ENCODE peak calls at places on chromosome 12, in six cellular contexts. D, V, T, G, F and R are unnamed samples.

GRCh38 chr12:68559984-68560822 is 50.5 kb upstream of the RAP1B start:
- DNase-seq in D (no peak), V (peak), T (no peak), G (peak), F (peak), R (no peak)

GRCh38 chr12:8662592-8662991 is at the start of gene MFAP5:
- DNase-seq in D (no peak), V (peak), T (no peak), G (no peak), F (peak), R (no peak)

GRCh38 chr12:40222247-40222646 is 2.5 kb upstream of the LRRK2 start:
- DNase-seq in D (no peak), V (no peak), T (no peak), G (peak), F (no peak), R (no peak)

GRCh38 chr12:125023065-125023464 is 29.6 kb downstream of the BRI3BP start:
- DNase-seq in D (no peak), V (no peak), T (no peak), G (no peak), F (no peak), R (no peak)

GRCh38 chr12:53052419-53053222 is 2.8 kb downstream of the TNS2 start:
- DNase-seq in D (no peak), V (no peak), T (no peak), G (peak), F (peak), R (no peak)

GRCh38 chr12:98419795-98420402 is 95.5 kb upstream of the TMPO start:
- DNase-seq in D (no peak), V (no peak), T (no peak), G (no peak), F (no peak), R (no peak)

GRCh38 chr12:92745874-92746553 is 43.2 kb downstream of the PLEKHG7 start:
- DNase-seq in D (no peak), V (no peak), T (no peak), G (peak), F (peak), R (no peak)

GRCh38 chr12:77120695-77121094 is 55.3 kb upstream of the E2F7 start:
- DNase-seq in D (no peak), V (no peak), T (no peak), G (peak), F (no peak), R (no peak)

GRCh38 chr12:116376354-116377193 is 99.1 kb upstream of the MED13L start:
- DNase-seq in D (no peak), V (no peak), T (no peak), G (peak), F (no peak), R (no peak)

GRCh38 chr12:52865090-52865944 is 16.5 kb upstream of the KRT78 start:
- DNase-seq in D (peak), V (peak), T (no peak), G (peak), F (peak), R (peak)

GRCh38 chr12:32270818-32271710 is 128.3 kb upstream of the FGD4 start:
- DNase-seq in D (no peak), V (peak), T (no peak), G (peak), F (no peak), R (no peak)

GRCh38 chr12:77943466-77943865 is 112.8 kb downstream of the NAV3 start:
- DNase-seq in D (no peak), V (no peak), T (no peak), G (peak), F (no peak), R (no peak)

GRCh38 chr12:117646595-117646994 is 285.2 kb upstream of the NOS1 start:
- DNase-seq in D (peak), V (peak), T (no peak), G (no peak), F (no peak), R (no peak)

GRCh38 chr12:13038491-13039161 is 5.6 kb upstream of the FAM234B start:
- DNase-seq in D (no peak), V (no peak), T (no peak), G (peak), F (no peak), R (no peak)

GRCh38 chr12:124779161-124780141 is 84.2 kb downstream of the SCARB1 start:
- DNase-seq in D (no peak), V (no peak), T (peak), G (peak), F (no peak), R (no peak)

GRCh38 chr12:39010406-39010805 is 105.0 kb upstream of the CPNE8 start:
- DNase-seq in D (no peak), V (no peak), T (no peak), G (no peak), F (no peak), R (no peak)

GRCh38 chr12:106248177-106248848 is 493 bp upstream of the CKAP4 start:
- DNase-seq in D (peak), V (peak), T (peak), G (peak), F (peak), R (peak)

GRCh38 chr12:122322501-122322900 is 56.2 kb upstream of the VPS33A start:
- DNase-seq in D (no peak), V (no peak), T (no peak), G (peak), F (no peak), R (no peak)

GRCh38 chr12:49974231-49974675 is 1.5 kb downstream of the AQP6 start:
- DNase-seq in D (peak), V (peak), T (no peak), G (peak), F (peak), R (no peak)

GRCh38 chr12:5088586-5089264 is 45.0 kb downstream of the KCNA5 start:
- DNase-seq in D (no peak), V (no peak), T (no peak), G (peak), F (no peak), R (no peak)

GRCh38 chr12:15904378-15904920 is 6.7 kb upstream of the DERA start:
- DNase-seq in D (no peak), V (no peak), T (no peak), G (no peak), F (no peak), R (no peak)

GRCh38 chr12:79069009-79069408 is 204.4 kb downstream of the SYT1 start:
- DNase-seq in D (no peak), V (no peak), T (no peak), G (no peak), F (no peak), R (no peak)

GRCh38 chr12:109291531-109292341 is 17.3 kb downstream of the FOXN4 start:
- DNase-seq in D (peak), V (peak), T (no peak), G (peak), F (peak), R (peak)

GRCh38 chr12:130831876-130832405 is 7.1 kb downstream of the STX2 start:
- DNase-seq in D (no peak), V (no peak), T (no peak), G (no peak), F (no peak), R (no peak)

DNA sequence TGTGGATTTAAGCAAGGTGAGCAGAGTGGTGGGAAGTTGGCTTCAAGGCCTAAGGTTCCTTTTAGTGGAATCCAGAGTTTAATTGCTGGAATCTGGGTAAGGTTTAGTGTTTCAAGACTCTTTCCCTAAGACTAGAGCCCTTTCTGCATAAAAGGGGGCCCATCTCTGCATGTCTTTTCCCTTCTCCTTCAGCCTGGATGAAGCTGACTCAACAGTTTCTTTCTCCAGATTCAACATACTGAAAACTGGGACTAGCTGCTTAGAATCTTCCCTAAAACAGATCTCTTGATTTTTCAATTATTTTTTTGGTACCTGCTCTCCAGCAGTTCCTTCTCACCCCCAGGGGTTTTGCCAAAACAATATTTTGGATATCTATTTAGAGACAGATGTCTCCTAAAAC is 34.0 kb downstream of the SLC4A8 start:
- DNase-seq in D (no peak), V (no peak), T (no peak), G (no peak), F (no peak), R (no peak)
- TF ChIP-seq CTCF in D (no peak), V (no peak), T (no peak), G (no peak), F (no peak), R (no peak)

GRCh38 chr12:114858388-114859146 is 174.6 kb upstream of the TBX3 start:
- DNase-seq in D (peak), V (no peak), T (no peak), G (no peak), F (no peak), R (no peak)
- TF ChIP-seq CTCF in D (peak), V (peak), T (no peak), G (peak), F (no peak), R (peak)

GRCh38 chr12:104285740-104286537 is 17.6 kb upstream of the EID3 start:
- DNase-seq in D (no peak), V (no peak), T (no peak), G (no peak), F (no peak), R (no peak)

GRCh38 chr12:104290855-104291254 is 12.7 kb upstream of the EID3 start:
- DNase-seq in D (no peak), V (no peak), T (no peak), G (no peak), F (no peak), R (no peak)

GRCh38 chr12:104290320-104290719 is 13.2 kb upstream of the EID3 start:
- DNase-seq in D (no peak), V (no peak), T (no peak), G (no peak), F (no peak), R (no peak)

GRCh38 chr12:104286538-104287482 is 16.7 kb upstream of the EID3 start:
- DNase-seq in D (peak), V (peak), T (peak), G (peak), F (peak), R (peak)

GRCh38 chr12:104288635-104289258 is 14.8 kb upstream of the EID3 start:
- DNase-seq in D (peak), V (peak), T (peak), G (peak), F (peak), R (peak)
- TF ChIP-seq CTCF in D (no peak), V (no peak), T (no peak), G (no peak), F (peak), R (no peak)

DNA sequence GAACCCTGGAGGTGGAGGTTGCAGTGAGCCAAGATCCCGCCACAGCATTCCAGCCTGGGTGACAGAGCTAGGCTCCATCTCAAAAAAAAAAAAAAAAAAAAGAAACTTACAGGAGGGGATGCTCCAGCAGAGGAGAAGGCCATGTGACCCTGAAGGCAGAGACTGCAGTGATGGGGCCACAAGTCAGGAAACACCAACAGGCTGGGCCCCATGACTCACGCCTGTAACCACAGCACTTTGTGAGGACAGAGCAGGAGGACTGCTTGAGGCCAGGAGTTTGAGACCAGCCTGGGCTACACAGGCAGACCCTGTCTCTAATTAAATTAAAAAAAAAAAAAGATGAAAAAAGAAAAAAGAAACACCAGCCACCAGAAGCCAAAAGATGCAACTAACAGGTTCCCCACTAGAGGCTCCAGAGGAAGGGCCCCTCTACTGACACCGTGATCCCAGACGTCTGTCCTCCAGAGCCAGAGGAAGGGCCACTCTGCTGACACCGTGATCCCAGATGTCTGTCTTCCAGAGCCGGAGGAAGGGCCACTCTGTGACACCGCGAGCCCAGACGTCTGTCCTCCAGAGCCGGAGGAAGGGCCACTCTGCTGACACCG is 9.1 kb upstream of the GLT1D1 start:
- DNase-seq in D (peak), V (peak), T (no peak), G (no peak), F (no peak), R (no peak)
- TF ChIP-seq CTCF in D (peak), V (peak), T (no peak), G (peak), F (peak), R (no peak)

DNA sequence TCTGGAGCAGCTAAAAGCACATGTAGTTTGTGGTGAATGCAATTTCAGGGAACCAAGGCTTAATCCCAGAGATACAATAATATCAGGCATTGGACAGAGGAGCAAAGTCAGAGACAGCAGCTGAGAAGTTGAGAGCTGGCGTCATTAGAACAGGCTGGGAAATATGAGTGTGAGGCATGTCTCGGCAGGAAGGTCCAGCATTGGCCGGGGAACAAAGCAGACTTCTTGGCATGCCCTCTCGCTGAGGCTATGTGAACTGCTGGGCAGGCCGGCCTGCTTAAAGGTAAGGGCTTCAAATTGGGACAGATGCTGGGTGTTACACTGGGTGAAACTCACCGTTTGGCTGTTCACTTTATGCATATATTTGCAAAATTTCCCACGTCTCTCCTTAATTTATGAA is 125.4 kb downstream of the CAND1 start:
- DNase-seq in D (no peak), V (peak), T (no peak), G (peak), F (peak), R (no peak)
- TF ChIP-seq CTCF in D (no peak), V (peak), T (no peak), G (peak), F (peak), R (no peak)

DNA sequence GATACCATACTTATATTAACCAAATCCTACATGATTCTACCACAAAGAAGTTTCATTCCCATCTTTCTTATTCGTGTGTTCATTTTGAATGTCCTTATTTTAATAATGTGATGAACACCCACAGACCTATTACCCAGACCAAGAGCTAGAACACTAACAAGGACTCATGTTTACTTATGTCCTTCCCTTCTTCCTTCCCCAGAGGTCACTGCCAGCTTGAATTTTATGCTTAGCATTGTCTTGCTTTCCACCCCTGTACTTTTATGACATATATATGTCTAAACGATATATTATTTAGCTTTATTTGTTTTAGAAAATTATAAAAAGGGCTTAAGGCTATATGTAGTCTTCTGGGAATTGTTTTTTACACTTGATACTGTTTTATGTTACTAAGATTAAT is 238.6 kb downstream of the LRIG3 start:
- DNase-seq in D (no peak), V (no peak), T (no peak), G (no peak), F (no peak), R (no peak)
- TF ChIP-seq CTCF in D (no peak), V (no peak), T (no peak), G (no peak), F (no peak), R (no peak)

GRCh38 chr12:111268738-111269572 is 99.9 kb downstream of the PHETA1 start:
- DNase-seq in D (no peak), V (no peak), T (no peak), G (peak), F (no peak), R (no peak)

GRCh38 chr12:111270128-111270651 is 98.7 kb downstream of the PHETA1 start:
- DNase-seq in D (no peak), V (no peak), T (no peak), G (no peak), F (no peak), R (no peak)

GRCh38 chr12:111269688-111270087 is 99.2 kb downstream of the PHETA1 start:
- DNase-seq in D (no peak), V (no peak), T (no peak), G (no peak), F (no peak), R (no peak)

GRCh38 chr12:111270773-111271172 is 98.1 kb downstream of the PHETA1 start:
- DNase-seq in D (no peak), V (no peak), T (no peak), G (no peak), F (no peak), R (no peak)

DNA sequence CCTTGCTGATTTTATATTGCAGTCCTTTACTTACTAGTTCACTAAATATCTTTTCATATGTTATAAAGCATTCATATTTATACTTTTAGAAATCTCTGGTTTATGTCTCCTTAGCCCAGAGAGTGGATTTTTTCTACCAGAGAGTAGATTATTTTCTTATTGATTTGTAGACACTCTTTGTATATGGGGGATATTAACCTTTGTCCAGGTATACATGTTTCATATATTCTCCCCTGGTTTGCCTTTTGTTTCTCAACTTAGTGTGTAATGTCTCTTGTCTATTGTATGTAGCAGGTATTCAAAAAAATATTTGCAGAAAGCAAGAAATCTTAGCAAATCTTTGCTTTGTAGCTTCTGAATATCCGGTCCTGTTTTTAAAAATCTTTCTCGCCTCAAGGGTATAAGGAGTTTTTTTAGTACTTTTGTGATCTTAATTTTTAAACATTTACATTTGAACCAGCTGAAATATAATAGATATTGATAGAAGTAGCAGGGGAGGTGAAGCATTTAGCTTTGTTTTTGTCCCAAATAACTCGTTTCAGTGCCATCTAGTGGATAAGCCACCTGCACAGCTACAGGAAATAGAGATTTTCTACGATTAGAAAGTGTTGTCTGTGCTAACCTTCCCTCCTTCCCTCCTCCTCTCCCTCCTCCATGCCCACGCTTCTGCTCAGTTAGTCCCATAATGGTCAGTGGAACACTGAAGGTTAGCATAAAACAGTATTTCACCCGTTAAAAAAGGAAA is 97.0 kb downstream of the PHETA1 start:
- DNase-seq in D (no peak), V (no peak), T (no peak), G (peak), F (no peak), R (no peak)
- TF ChIP-seq CTCF in D (peak), V (peak), T (no peak), G (peak), F (no peak), R (no peak)